ENCODE peak calls at places on chromosomes 16 and 17, in five cellular contexts. Y is K562, I is GM12891, M is H1, Q is GM12878. X is an unnamed sample.

GRCh38 chr16:733382-734207 is 6.7 kb downstream of the HAGHL start:
- DNase-seq in I (no peak), Y (peak), Q (no peak), M (peak), X (no peak)

GRCh38 chr17:50267074-50267841 is 7.0 kb upstream of the TMEM92 start:
- DNase-seq in I (no peak), Q (no peak), Y (no peak), M (no peak), X (peak)

GRCh38 chr17:63983326-63983725 is 10.6 kb upstream of the SCN4A start:
- DNase-seq in M (no peak), Y (no peak), Q (no peak), I (no peak), X (no peak)

GRCh38 chr16:22844426-22844825 is 30.5 kb downstream of the HS3ST2 start:
- DNase-seq in Q (no peak), I (no peak), M (no peak), Y (no peak), X (no peak)

GRCh38 chr16:7086842-7087616 is 245.6 kb upstream of the RBFOX1 start:
- DNase-seq in Q (no peak), Y (peak), I (no peak), M (peak), X (no peak)

GRCh38 chr17:56009795-56010715 is 143.2 kb upstream of the ANKFN1 start:
- DNase-seq in Y (no peak), Q (no peak), I (no peak), M (no peak), X (no peak)

GRCh38 chr16:12766853-12767252 is 36.8 kb downstream of the CPPED1 start:
- DNase-seq in I (no peak), Q (no peak), M (no peak), Y (peak), X (no peak)

GRCh38 chr17:11300201-11300600 is 59.2 kb downstream of the SHISA6 start:
- DNase-seq in Y (no peak), I (no peak), M (no peak), Q (no peak), X (no peak)

GRCh38 chr17:81365148-81365600 is 30.1 kb upstream of the BAHCC1 start:
- DNase-seq in Q (no peak), I (no peak), M (peak), Y (peak), X (no peak)

GRCh38 chr16:49545243-49545642 is 171.6 kb downstream of the C16orf78 start:
- DNase-seq in I (no peak), Q (no peak), Y (no peak), M (no peak), X (no peak)

GRCh38 chr16:50419116-50419515 is 50.3 kb upstream of the BRD7 start:
- DNase-seq in Q (no peak), M (no peak), I (no peak), Y (no peak), X (no peak)

GRCh38 chr16:50311891-50312501 is 45.6 kb downstream of the ADCY7 start:
- DNase-seq in M (no peak), I (no peak), Y (no peak), Q (no peak), X (peak)

GRCh38 chr17:15981646-15982580 is 17.6 kb downstream of the ZSWIM7 start:
- DNase-seq in M (no peak), I (no peak), Y (peak), Q (no peak), X (no peak)

GRCh38 chr16:30447512-30448226 is 2.0 kb upstream of the SEPHS2 start:
- DNase-seq in M (no peak), I (no peak), Q (no peak), Y (no peak), X (no peak)

GRCh38 chr17:60863892-60864673 is 186.4 kb downstream of the BCAS3 start:
- DNase-seq in Q (no peak), Y (no peak), I (no peak), M (no peak), X (no peak)

GRCh38 chr17:34025179-34025551 is 229.9 kb upstream of the CCL2 start:
- DNase-seq in I (no peak), M (no peak), Q (no peak), Y (peak), X (no peak)

GRCh38 chr16:12096162-12096781 is 119.7 kb downstream of the SNX29 start:
- DNase-seq in Q (no peak), M (no peak), I (no peak), Y (no peak), X (no peak)

GRCh38 chr17:81492706-81493105 is 19.9 kb downstream of the ACTG1 start:
- DNase-seq in Y (no peak), Q (no peak), I (no peak), M (no peak), X (no peak)

GRCh38 chr17:65366102-65366844 is 195.2 kb downstream of the AXIN2 start:
- DNase-seq in Y (no peak), I (no peak), M (no peak), Q (no peak), X (no peak)

GRCh38 chr16:4510131-4510530 is 28.4 kb downstream of the CDIP1 start:
- DNase-seq in Q (no peak), M (no peak), Y (no peak), I (no peak), X (no peak)

GRCh38 chr16:68644715-68645493 is at the start of gene CDH3:
- DNase-seq in I (peak), Y (no peak), Q (no peak), M (peak), X (no peak)

GRCh38 chr16:11536104-11536866 is 50.4 kb downstream of the LITAF start:
- DNase-seq in Q (no peak), I (no peak), M (no peak), Y (no peak), X (no peak)

GRCh38 chr17:82754297-82755208 is 2.7 kb downstream of the TBCD start:
- DNase-seq in Y (peak), I (no peak), Q (no peak), M (peak), X (no peak)

GRCh38 chr17:61000911-61001310 is 323.3 kb downstream of the BCAS3 start:
- DNase-seq in Q (no peak), M (no peak), Y (peak), I (no peak), X (no peak)

GRCh38 chr17:40622509-40622928 is 25.1 kb downstream of the SMARCE1 start:
- DNase-seq in Q (no peak), I (no peak), M (no peak), Y (no peak), X (no peak)

GRCh38 chr16:4372578-4373355 is 1.1 kb downstream of the VASN start:
- DNase-seq in Q (no peak), M (no peak), Y (peak), I (no peak), X (no peak)

GRCh38 chr16:73572135-73572534 is 524.2 kb upstream of the ZFHX3 start:
- DNase-seq in M (no peak), I (no peak), Y (peak), Q (no peak), X (no peak)

GRCh38 chr17:67247416-67247900 is 2.5 kb upstream of the HELZ start:
- DNase-seq in M (peak), I (no peak), Y (no peak), Q (no peak), X (no peak)

DNA sequence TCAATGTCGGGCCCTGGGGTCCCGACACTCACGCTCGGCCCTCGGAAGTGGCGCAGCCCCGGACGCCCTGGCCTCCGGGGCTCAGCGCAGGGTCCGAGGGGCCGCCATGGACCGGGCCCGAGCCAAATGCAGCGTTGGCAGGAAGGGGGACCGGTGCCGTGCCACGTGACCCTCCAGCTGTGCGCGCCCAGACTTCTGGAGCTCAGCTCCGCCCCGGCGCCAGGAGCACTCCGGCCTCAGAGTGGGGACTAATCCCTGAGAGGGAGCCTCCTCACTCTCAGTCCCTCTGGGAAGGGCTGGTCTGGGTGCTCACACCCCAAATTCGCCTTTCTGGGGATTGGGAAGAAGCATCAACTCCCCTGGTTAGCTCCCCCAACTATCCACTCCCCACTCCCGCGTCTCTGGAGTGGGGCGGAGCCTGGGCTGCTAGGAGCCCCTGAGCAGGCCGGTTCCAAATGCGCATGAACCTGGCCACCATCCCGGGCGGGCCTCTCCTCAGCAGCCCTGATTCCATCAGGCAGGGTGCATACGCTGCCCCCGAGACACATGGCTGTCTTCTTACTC is at the start of gene B3GNT9:
- DNase-seq in Y (peak), M (peak), Q (no peak), I (peak), X (peak)
- TF ChIP-seq POLR2A in Y (no peak), M (no peak), Q (peak), I (no peak), X (no peak)

GRCh38 chr17:6981426-6981825 is 14.4 kb upstream of the ALOX12 start:
- DNase-seq in I (no peak), Q (no peak), Y (no peak), M (no peak), X (no peak)
- TF ChIP-seq POLR2AphosphoS5 in I (no peak), Q (no peak), Y (no peak), M (no peak), X (no peak)

GRCh38 chr17:3905017-3905486 is 11.2 kb downstream of the P2RX1 start:
- DNase-seq in M (no peak), Q (no peak), Y (no peak), I (no peak), X (no peak)
- TF ChIP-seq TAF1 in M (no peak), Q (no peak), Y (no peak), I (no peak), X (peak)

GRCh38 chr17:1709971-1710806 is at the start of gene TLCD2:
- DNase-seq in Q (no peak), I (no peak), M (peak), Y (peak), X (no peak)
- TF ChIP-seq POLR2A in Q (peak), I (no peak), M (no peak), Y (peak), X (no peak)

GRCh38 chr17:45755050-45755449 is 29.1 kb upstream of the CRHR1 start:
- DNase-seq in M (no peak), I (no peak), Q (no peak), Y (no peak), X (no peak)

GRCh38 chr17:45753645-45754225 is 30.4 kb upstream of the CRHR1 start:
- DNase-seq in Y (no peak), M (no peak), Q (no peak), I (no peak), X (no peak)

GRCh38 chr17:45757431-45758218 is 26.5 kb upstream of the CRHR1 start:
- DNase-seq in Q (no peak), Y (no peak), M (no peak), I (no peak), X (no peak)

GRCh38 chr17:45758544-45758943 is 25.6 kb upstream of the CRHR1 start:
- DNase-seq in Q (no peak), M (no peak), Y (no peak), I (no peak), X (no peak)

GRCh38 chr17:45756266-45756989 is 27.7 kb upstream of the CRHR1 start:
- DNase-seq in M (no peak), Y (no peak), Q (no peak), I (no peak), X (no peak)
- TF ChIP-seq POLR2AphosphoS5 in M (no peak), Y (no peak), Q (no peak), I (no peak), X (no peak)

GRCh38 chr17:57876866-57877237 is 27.0 kb upstream of the MRPS23 start:
- DNase-seq in Q (no peak), I (no peak), M (no peak), Y (no peak), X (no peak)

GRCh38 chr17:57874434-57875108 is 24.7 kb upstream of the MRPS23 start:
- DNase-seq in M (peak), Y (no peak), Q (no peak), I (no peak), X (no peak)

GRCh38 chr17:57874058-57874419 is 24.2 kb upstream of the MRPS23 start:
- DNase-seq in Q (no peak), I (no peak), M (no peak), Y (no peak), X (no peak)

GRCh38 chr17:57876023-57876865 is 26.4 kb upstream of the MRPS23 start:
- DNase-seq in M (no peak), Q (no peak), I (no peak), Y (no peak), X (no peak)

GRCh38 chr17:57875109-57876022 is 25.5 kb upstream of the MRPS23 start:
- DNase-seq in Y (peak), Q (no peak), M (peak), I (no peak), X (no peak)
- TF ChIP-seq TAF1 in Y (no peak), Q (no peak), M (peak), I (no peak), X (no peak)

X was measured in GM12892.